ENCODE peak calls at places on chromosomes 4 and X, in four cellular contexts. P is left lung, U is neural crest cell, W is progenitor cell of endocrine pancreas. Y is an unnamed sample.

GRCh38 chrX:21153503-21153902 is 220.7 kb upstream of the CNKSR2 start:
- DNase-seq in W (no peak), U (peak), P (no peak), Y (peak)

GRCh38 chr4:145898926-145899531 is 39.6 kb downstream of the ZNF827 start:
- DNase-seq in P (no peak), W (no peak), U (no peak), Y (no peak)

GRCh38 chr4:105686571-105686970 is 21.9 kb downstream of the INTS12 start:
- DNase-seq in U (no peak), W (no peak), P (no peak), Y (no peak)

GRCh38 chr4:26069218-26069617 is 155.2 kb downstream of the SMIM20 start:
- DNase-seq in P (no peak), W (no peak), U (no peak), Y (peak)

GRCh38 chrX:154738013-154738738 is 12.7 kb downstream of the GAB3 start:
- DNase-seq in P (peak), W (no peak), U (no peak), Y (peak)

GRCh38 chr4:168710353-168710946 is 213.6 kb downstream of the PALLD start:
- DNase-seq in U (no peak), P (no peak), W (no peak), Y (peak)

GRCh38 chr4:188008377-188008776 is 12.8 kb downstream of the ZFP42 start:
- DNase-seq in U (no peak), W (no peak), P (no peak), Y (peak)

GRCh38 chr4:65968873-65969272 is 298.6 kb upstream of the EPHA5 start:
- DNase-seq in W (no peak), U (no peak), P (no peak), Y (no peak)

GRCh38 chr4:100547541-100548208 is 29.9 kb upstream of the EMCN start:
- DNase-seq in P (no peak), W (no peak), U (no peak), Y (no peak)

GRCh38 chrX:21666679-21667078 is 8.5 kb upstream of the KLHL34 start:
- DNase-seq in U (no peak), W (no peak), P (no peak), Y (no peak)

GRCh38 chr4:184344435-184344834 is 126.8 kb upstream of the ENPP6 start:
- DNase-seq in U (no peak), P (no peak), W (no peak), Y (no peak)

GRCh38 chr4:26860922-26861433 is 337 bp downstream of the STIM2 start:
- DNase-seq in W (peak), U (peak), P (peak), Y (peak)

GRCh38 chr4:1010522-1011021 is 854 bp upstream of the FGFRL1 start:
- DNase-seq in P (peak), U (no peak), W (no peak), Y (peak)

GRCh38 chrX:147978931-147979330 is 2.2 kb upstream of the FMR1NB start:
- DNase-seq in W (no peak), P (no peak), U (no peak), Y (peak)

GRCh38 chr4:573122-573892 is 2.8 kb downstream of the TMEM271 start:
- DNase-seq in P (no peak), W (no peak), U (no peak), Y (no peak)

GRCh38 chr4:139814285-139815015 is 148.8 kb downstream of the MGST2 start:
- DNase-seq in W (no peak), U (no peak), P (no peak), Y (peak)

GRCh38 chr4:82797591-82798081 is 960 bp downstream of the SCD5 start:
- DNase-seq in W (peak), U (peak), P (no peak), Y (no peak)

GRCh38 chr4:119898211-119898610 is 168.4 kb downstream of the MAD2L1 start:
- DNase-seq in U (no peak), W (no peak), P (no peak), Y (no peak)

GRCh38 chr4:120948382-120948781 is 25.9 kb upstream of the PRDM5 start:
- DNase-seq in W (no peak), U (no peak), P (no peak), Y (peak)

GRCh38 chr4:23374280-23374679 is 515.6 kb downstream of the PPARGC1A start:
- DNase-seq in U (no peak), P (no peak), W (no peak), Y (peak)

GRCh38 chrX:23382572-23382971 is 47.9 kb downstream of the PTCHD1 start:
- DNase-seq in W (no peak), U (no peak), P (no peak), Y (no peak)

GRCh38 chrX:77493677-77494553 is 46.7 kb downstream of the FGF16 start:
- DNase-seq in U (no peak), W (peak), P (no peak), Y (peak)

GRCh38 chrX:12988797-12989196 is 13.9 kb downstream of the TMSB4X start:
- DNase-seq in W (no peak), U (no peak), P (no peak), Y (peak)

GRCh38 chrX:16319929-16320328 is 152.6 kb downstream of the MAGEB17 start:
- DNase-seq in P (no peak), U (no peak), W (no peak), Y (no peak)

GRCh38 chrX:56764975-56765791 is 36.1 kb downstream of the NBDY start:
- DNase-seq in U (no peak), W (no peak), P (no peak), Y (no peak)

GRCh38 chrX:20433376-20433775 is 166.7 kb upstream of the RPS6KA3 start:
- DNase-seq in P (no peak), U (no peak), W (no peak), Y (no peak)

GRCh38 chrX:54540289-54540688 is 10.3 kb downstream of the GNL3L start:
- DNase-seq in P (no peak), U (no peak), W (no peak), Y (no peak)
- TF ChIP-seq CTCF in P (no peak), U (no peak), W (no peak), Y (no peak)

GRCh38 chr4:153620352-153620751 is 63.7 kb upstream of the TLR2 start:
- DNase-seq in P (no peak), W (no peak), U (no peak), Y (no peak)

GRCh38 chr4:153619811-153620210 is 64.3 kb upstream of the TLR2 start:
- DNase-seq in W (no peak), U (no peak), P (no peak), Y (no peak)

GRCh38 chr4:153622778-153623240 is 61.3 kb upstream of the TLR2 start:
- DNase-seq in U (no peak), P (no peak), W (no peak), Y (no peak)

GRCh38 chr4:153623491-153623890 is 60.6 kb upstream of the TLR2 start:
- DNase-seq in U (no peak), W (no peak), P (no peak), Y (no peak)

DNA sequence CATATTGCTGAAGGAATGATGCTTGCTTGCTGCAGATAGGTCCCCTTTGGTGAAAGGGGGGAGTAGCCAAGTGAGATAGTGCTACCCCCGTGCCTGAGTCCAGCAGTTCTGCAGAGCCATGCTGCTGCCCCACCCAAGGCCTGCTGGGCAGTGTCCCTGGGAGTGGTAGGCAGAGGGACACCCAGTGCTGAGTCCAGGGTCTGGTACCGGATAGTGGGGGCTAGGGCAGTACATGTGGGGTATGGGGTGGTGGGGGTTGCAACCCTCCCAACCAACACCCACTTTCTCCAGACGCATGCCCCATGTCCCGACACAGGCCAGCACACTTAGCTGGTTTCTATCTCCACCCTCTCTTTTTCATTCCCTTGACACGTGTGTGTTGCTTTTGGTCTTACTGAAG is 62.0 kb upstream of the TLR2 start:
- DNase-seq in W (no peak), P (no peak), U (no peak), Y (no peak)
- TF ChIP-seq CTCF in W (no peak), P (no peak), U (no peak), Y (no peak)

DNA sequence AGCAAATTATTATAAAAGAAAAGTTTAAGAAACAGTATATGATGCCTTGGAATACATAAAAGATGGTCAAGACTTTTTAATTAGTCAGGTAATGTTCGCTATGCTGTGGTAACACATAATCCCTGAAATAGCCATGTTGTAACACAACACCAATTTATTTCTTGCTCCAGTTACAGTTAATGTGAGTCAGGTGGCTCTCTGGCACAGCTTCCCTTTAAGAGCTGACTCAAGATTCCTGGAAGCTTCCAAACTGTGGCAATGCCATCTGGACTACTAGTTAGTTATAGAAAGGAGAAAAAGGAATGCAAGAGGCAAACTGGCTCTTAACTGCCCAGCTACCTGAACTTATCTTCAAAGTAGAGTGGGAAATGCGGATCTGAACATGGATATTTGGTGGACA is 210.5 kb downstream of the CHM start:
- DNase-seq in W (no peak), P (no peak), U (no peak), Y (peak)
- TF ChIP-seq CTCF in W (no peak), P (no peak), U (no peak), Y (no peak)

GRCh38 chr4:123396294-123397275 is at the start of gene SPRY1:
- DNase-seq in W (peak), P (peak), U (peak), Y (peak)

GRCh38 chr4:123398803-123399637 is 2.4 kb downstream of the SPRY1 start:
- DNase-seq in P (peak), W (no peak), U (peak), Y (peak)

GRCh38 chr4:123399638-123400358 is 3.2 kb downstream of the SPRY1 start:
- DNase-seq in P (no peak), U (no peak), W (no peak), Y (peak)

GRCh38 chr4:123397276-123398150 is 918 bp downstream of the SPRY1 start:
- DNase-seq in U (peak), P (peak), W (peak), Y (peak)

GRCh38 chr4:123398151-123398802 is 1.7 kb downstream of the SPRY1 start:
- DNase-seq in P (peak), U (peak), W (peak), Y (peak)
- TF ChIP-seq CTCF in P (peak), U (peak), W (peak), Y (peak)

DNA sequence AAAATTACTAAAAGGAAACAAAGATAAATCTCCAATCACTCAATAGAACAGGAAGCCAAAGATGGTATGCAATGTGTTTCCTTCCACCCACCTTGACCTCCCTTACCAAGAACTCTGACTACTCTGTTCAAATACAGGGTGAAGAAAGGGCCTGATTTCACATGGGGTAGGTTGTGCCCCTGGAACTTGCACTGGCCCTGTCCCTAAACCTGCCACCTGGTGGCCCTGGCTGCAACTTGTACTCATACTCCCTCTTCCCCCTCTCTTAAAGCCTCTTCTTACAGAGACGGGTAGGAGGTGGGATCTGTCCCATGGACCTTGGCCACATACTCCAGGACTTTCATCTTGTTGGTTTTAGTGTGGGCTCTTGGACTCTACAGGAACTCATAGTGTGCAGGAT is 17.3 kb upstream of the TMEM185A start:
- DNase-seq in W (no peak), P (no peak), U (no peak), Y (no peak)
- TF ChIP-seq CTCF in W (no peak), P (no peak), U (no peak), Y (peak)

GRCh38 chr4:176123710-176124407 is 58.2 kb downstream of the WDR17 start:
- DNase-seq in P (no peak), U (no peak), W (no peak), Y (peak)
- TF ChIP-seq CTCF in P (peak), U (peak), W (peak), Y (peak)

GRCh38 chrX:72307646-72308051 is 1.9 kb upstream of the CITED1 start:
- DNase-seq in U (no peak), W (no peak), P (no peak), Y (no peak)

GRCh38 chrX:72308209-72308565 is 2.5 kb upstream of the CITED1 start:
- DNase-seq in U (no peak), W (no peak), P (no peak), Y (no peak)

GRCh38 chrX:72306851-72307645 is 1.3 kb upstream of the CITED1 start:
- DNase-seq in U (peak), W (no peak), P (peak), Y (peak)

GRCh38 chrX:72308566-72309296 is 3.0 kb upstream of the CITED1 start:
- DNase-seq in U (peak), W (no peak), P (peak), Y (peak)

GRCh38 chrX:72309297-72310071 is 3.8 kb upstream of the CITED1 start:
- DNase-seq in U (no peak), W (no peak), P (no peak), Y (no peak)
- TF ChIP-seq CTCF in U (no peak), W (no peak), P (no peak), Y (no peak)

DNA sequence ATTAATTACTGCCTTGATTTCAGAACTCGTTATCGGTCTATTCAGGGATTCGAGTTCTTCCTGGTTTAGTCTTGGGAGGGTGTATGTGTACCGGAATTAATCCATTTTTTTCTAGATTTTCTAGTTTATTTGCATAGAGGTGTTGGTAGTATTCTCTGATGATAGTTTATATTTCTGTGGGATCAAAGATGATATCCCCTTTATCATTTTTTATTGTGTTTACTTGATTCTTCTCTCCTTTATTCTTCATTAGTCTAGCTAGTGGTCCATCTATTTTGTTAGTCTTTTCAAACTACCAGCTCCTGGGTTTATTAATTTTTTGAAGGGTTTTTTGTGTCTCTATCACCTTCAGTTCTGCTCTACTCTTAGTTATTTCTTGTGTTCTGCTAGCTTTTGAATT is 32.1 kb downstream of the CDX4 start:
- DNase-seq in W (no peak), U (no peak), P (no peak), Y (no peak)
- TF ChIP-seq CTCF in W (no peak), U (no peak), P (no peak), Y (no peak)

DNA sequence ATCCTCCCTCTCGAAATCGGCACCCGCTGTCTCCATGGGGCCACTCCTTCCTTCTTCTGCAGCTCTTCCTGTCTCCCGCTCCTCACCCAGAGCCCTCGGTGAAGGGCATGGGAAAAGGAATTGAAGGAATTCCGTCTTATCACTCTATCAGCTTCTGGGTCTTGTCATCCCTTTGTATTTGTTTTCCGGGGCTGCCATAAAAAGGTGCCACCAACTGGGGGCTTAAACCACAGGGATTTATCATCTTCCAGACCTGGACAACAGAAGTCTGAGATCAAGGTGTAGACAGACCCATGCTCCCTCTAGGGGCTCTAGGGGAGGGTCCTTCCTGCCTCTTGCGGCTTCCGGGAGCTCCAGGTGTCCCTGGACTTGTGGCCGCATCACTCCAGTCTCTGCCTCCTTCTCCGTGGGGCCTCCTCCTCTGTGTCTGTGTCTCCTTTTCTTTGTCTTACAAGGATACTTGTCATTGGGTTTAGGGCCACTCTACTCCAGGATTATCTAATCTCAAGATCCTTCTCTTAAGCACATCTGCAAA is 24.0 kb downstream of the CD99 start:
- DNase-seq in W (no peak), U (no peak), P (no peak), Y (no peak)
- TF ChIP-seq CTCF in W (no peak), U (no peak), P (no peak), Y (no peak)

Y was measured in epithelial cell of esophagus.